ENCODE peak calls at places on chromosomes 3 and 15, in seven cellular contexts. P, F, J, L, N, E and M are unnamed samples. For H3K36me3, the result is how much of the 10 kb centered on the place peaks cover.

GRCh38 chr3:112647122-112647521 is 6.2 kb upstream of the CCDC80 start:
- DNase-seq in P (no peak), F (no peak), J (no peak), L (no peak), N (peak), E (no peak), M (no peak)

GRCh38 chr3:95442766-95443165 is 1371.6 kb upstream of the EPHA6 start:
- DNase-seq in P (no peak), F (no peak), J (no peak), L (no peak), N (no peak), E (no peak), M (no peak)

GRCh38 chr3:38141952-38142273 is 3.5 kb downstream of the MYD88 start:
- DNase-seq in P (no peak), F (no peak), J (no peak), L (peak), N (no peak), E (no peak), M (no peak)

GRCh38 chr3:4888913-4889846 is 90.1 kb upstream of the BHLHE40 start:
- DNase-seq in P (no peak), F (no peak), J (no peak), L (no peak), N (no peak), E (no peak), M (no peak)

GRCh38 chr3:30527720-30528119 is 78.7 kb upstream of the TGFBR2 start:
- DNase-seq in P (no peak), F (no peak), J (no peak), L (no peak), N (no peak), E (no peak), M (no peak)

GRCh38 chr3:122484985-122485384 is 29.8 kb downstream of the KPNA1 start:
- DNase-seq in P (no peak), F (peak), J (no peak), L (no peak), N (no peak), E (no peak), M (no peak)

GRCh38 chr3:52434491-52435115 is 10.3 kb downstream of the SEMA3G start:
- DNase-seq in P (peak), F (no peak), J (peak), L (no peak), N (no peak), E (peak), M (no peak)

GRCh38 chr3:38136272-38136806 is 588 bp downstream of the ACAA1 start:
- DNase-seq in P (no peak), F (no peak), J (no peak), L (peak), N (peak), E (peak), M (peak)

GRCh38 chr3:38618343-38618742 is 31.1 kb downstream of the SCN5A start:
- DNase-seq in P (no peak), F (no peak), J (no peak), L (no peak), N (no peak), E (peak), M (no peak)

GRCh38 chr15:92953997-92954396 is 53.9 kb downstream of the CHD2 start:
- DNase-seq in P (no peak), F (no peak), J (no peak), L (no peak), N (no peak), E (no peak), M (no peak)

DNA sequence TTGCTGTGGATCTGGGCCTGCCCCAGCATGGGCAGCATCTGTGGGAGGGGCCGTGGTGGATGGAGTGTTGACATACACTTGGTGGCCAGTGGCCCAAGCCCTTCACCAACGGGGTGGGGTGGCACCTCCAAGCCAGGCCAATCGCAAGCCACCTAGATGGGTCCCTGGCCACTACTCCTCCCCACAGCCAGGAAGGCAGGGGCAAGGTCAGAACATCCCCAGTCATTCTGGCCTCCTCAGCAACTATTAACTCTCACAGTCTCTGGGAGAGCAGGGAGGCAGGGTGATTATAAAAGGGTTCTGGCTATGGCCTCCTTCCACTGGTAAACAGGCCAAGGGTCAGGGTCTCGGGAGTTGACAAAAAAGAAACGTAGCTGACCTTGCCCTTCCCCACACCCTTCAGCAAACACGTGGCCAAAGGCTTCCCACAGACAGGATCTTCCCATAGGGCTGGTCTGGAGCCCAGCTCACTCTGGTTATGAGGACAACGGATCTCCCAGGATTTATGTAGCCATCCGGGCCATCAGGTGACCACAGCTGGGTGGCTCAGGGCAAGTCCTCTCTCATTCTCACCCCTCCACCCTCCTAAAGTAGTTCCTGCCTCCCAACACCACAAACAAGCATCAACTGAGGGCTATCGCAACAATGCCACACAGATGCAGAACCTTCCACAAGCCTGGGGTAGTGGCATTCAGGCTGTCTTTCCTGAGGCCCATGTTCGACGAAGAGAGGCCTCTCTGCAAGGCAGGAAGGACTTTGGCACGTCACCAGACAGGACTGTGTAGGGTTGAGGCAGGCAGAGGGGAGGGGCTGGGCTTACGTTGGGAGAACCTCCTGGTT is 18.9 kb downstream of the TLE3 start:
- DNase-seq in P (no peak), F (no peak), J (no peak), L (no peak), N (no peak), E (no peak), M (no peak)
- H3K36me3 ChIP-seq in P (half or more), F (under half), J (half or more), L (under half), N (under half), E (under half), M (under half)

GRCh38 chr3:178382388-178383061 is 153.7 kb upstream of the KCNMB2 start:
- DNase-seq in P (no peak), F (no peak), J (no peak), L (no peak), N (no peak), E (no peak), M (no peak)

GRCh38 chr3:178381971-178382370 is 154.3 kb upstream of the KCNMB2 start:
- DNase-seq in P (no peak), F (no peak), J (no peak), L (no peak), N (no peak), E (no peak), M (no peak)

GRCh38 chr3:178384302-178384939 is 151.8 kb upstream of the KCNMB2 start:
- DNase-seq in P (no peak), F (no peak), J (peak), L (no peak), N (no peak), E (peak), M (no peak)

GRCh38 chr3:178385280-178385952 is 150.8 kb upstream of the KCNMB2 start:
- DNase-seq in P (no peak), F (no peak), J (peak), L (no peak), N (peak), E (no peak), M (no peak)

DNA sequence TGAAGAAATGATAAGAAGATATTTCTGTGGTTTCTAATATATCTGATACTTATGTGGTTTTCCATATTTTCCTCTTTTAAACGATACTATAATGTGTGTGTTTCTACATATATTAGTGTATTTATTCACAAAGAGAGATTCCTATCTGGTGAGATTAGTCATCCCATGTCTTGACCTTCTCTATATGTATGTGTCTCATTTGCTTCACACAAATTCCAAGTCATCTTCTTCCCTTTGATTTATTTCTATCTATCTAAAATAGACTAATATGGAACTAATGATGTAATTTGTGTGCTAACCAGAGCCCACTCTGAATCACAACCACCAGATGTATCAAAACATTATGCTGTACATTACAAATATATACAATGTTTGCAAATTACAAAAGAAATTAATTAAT is 154.7 kb upstream of the KCNMB2 start:
- DNase-seq in P (no peak), F (no peak), J (no peak), L (no peak), N (no peak), E (no peak), M (no peak)
- H3K36me3 ChIP-seq in P (under half), F (under half), J (under half), L (under half), N (under half), E (under half), M (under half)

GRCh38 chr3:45673273-45673672 is 15.9 kb upstream of the SACM1L start:
- DNase-seq in P (no peak), F (no peak), J (no peak), L (no peak), N (peak), E (no peak), M (no peak)

GRCh38 chr3:45679805-45680204 is 9.4 kb upstream of the SACM1L start:
- DNase-seq in P (no peak), F (no peak), J (no peak), L (no peak), N (peak), E (no peak), M (no peak)

GRCh38 chr3:45676248-45677044 is 12.8 kb upstream of the SACM1L start:
- DNase-seq in P (no peak), F (no peak), J (no peak), L (no peak), N (no peak), E (no peak), M (no peak)

GRCh38 chr3:45677841-45678240 is 11.4 kb upstream of the SACM1L start:
- DNase-seq in P (no peak), F (no peak), J (no peak), L (no peak), N (no peak), E (no peak), M (no peak)

GRCh38 chr3:45677045-45677436 is 12.2 kb upstream of the SACM1L start:
- DNase-seq in P (no peak), F (peak), J (no peak), L (no peak), N (peak), E (no peak), M (no peak)
- H3K36me3 ChIP-seq in P (under half), F (under half), J (under half), L (under half), N (under half), E (half or more), M (under half)

DNA sequence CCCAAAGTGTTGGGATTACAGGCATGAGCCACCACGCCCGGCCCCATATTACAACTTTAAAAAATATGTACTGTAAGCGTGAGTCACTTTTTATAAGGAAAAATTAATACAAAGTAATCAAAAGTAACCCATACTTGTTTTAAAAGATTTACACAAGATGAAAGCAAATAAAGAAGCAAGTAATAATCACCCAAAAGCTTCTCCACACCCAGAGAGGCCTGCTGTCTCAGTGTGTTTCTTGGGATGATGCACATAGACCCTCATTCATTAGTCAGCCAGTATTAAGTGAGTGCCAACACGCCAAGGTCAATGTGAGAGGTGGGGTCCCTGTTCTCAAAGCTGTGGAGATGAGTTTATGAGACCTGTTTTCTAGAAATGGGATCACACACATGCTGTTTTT is 12.0 kb downstream of the RPL32 start:
- DNase-seq in P (no peak), F (no peak), J (no peak), L (no peak), N (no peak), E (no peak), M (no peak)
- H3K36me3 ChIP-seq in P (half or more), F (under half), J (half or more), L (half or more), N (under half), E (half or more), M (under half)

DNA sequence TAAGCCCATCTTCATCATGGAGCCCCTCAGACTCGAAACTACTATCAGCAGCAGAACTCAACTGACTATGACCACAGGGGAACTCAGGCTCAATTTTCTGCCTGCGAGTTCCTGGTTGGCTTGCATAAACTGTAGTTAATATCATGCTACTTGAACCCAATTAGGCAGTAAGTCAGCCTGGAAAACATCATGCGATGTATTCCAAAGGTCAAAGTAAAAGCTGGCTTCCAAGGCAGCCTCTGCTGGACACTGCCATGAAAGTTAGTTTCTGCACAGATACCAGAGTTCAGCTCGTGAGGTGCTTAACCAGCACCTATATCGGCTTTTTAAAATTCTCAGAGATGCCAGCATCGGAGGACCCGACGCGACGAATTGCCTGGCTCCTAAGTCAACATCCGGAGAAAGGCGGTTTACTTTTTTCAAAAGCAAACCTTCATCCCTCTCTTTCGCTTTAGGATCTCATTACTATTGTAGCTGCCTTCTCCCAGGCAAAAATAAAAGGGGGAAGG is 3.8 kb downstream of the ANP32A start:
- DNase-seq in P (no peak), F (no peak), J (no peak), L (no peak), N (no peak), E (no peak), M (peak)
- H3K36me3 ChIP-seq in P (under half), F (under half), J (under half), L (under half), N (under half), E (under half), M (under half)

DNA sequence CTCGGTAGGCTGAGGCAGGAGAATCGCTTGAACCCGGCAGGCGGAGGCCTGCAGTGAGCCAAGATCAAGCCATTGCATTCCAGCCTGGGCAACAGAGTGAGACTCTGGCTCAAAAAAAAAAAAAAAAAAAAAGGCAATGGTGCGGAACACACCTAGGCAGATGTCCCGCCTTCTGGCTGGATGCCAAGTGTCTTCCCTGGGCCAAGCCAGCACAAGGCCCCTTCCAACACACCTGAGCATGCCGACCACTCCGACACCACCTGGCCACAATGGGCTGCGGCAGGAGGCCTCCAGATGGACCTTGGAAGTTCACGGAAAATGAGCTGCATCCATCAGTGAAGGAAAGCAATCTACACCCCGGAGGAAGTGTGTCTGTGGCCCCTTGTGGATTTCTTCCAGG is 19.0 kb downstream of the NUP210 start:
- DNase-seq in P (no peak), F (no peak), J (no peak), L (no peak), N (no peak), E (no peak), M (no peak)
- H3K36me3 ChIP-seq in P (under half), F (under half), J (under half), L (under half), N (under half), E (under half), M (under half)

DNA sequence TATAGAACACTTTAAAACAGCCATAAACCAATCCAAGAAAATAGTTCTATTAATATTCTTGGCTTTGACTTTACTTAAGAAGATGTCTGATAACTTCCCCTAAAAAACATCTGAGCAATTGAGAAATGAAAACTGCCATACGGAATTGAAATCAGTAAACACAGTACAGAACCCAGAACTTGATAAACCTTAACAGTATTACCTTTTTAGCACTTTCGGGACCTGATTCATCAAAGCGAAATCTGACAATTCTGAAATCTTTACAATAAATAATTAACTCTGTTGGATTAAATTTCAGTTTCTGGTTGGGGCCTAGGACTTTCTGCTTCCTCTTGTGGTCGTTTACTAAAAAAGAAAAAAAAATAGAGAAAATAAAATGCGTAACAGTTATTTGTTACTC is 17.3 kb downstream of the MTMR10 start:
- DNase-seq in P (no peak), F (no peak), J (no peak), L (no peak), N (no peak), E (no peak), M (no peak)
- H3K36me3 ChIP-seq in P (under half), F (under half), J (under half), L (under half), N (under half), E (half or more), M (under half)

DNA sequence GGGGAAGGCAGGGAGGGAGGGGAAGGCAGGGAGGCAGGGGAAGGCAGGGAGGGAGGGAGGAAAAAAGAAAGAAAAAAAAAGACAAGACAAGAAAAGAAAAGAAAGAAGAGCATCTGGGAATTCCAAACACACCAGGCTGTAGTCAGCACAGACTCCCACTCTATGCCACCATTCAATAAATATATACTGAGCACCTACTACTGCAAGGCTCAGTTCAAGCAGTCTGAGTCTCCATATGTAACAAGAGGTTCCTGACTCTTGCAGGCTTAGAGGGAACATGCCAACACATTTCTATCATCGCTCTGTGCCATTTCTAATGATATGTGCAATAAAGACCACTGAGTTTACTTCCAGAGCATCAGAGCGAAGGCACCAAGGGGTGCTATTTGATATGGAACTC is 47.7 kb downstream of the ANXA2 start:
- DNase-seq in P (no peak), F (no peak), J (no peak), L (no peak), N (no peak), E (no peak), M (no peak)
- H3K36me3 ChIP-seq in P (half or more), F (under half), J (under half), L (half or more), N (under half), E (half or more), M (under half)

DNA sequence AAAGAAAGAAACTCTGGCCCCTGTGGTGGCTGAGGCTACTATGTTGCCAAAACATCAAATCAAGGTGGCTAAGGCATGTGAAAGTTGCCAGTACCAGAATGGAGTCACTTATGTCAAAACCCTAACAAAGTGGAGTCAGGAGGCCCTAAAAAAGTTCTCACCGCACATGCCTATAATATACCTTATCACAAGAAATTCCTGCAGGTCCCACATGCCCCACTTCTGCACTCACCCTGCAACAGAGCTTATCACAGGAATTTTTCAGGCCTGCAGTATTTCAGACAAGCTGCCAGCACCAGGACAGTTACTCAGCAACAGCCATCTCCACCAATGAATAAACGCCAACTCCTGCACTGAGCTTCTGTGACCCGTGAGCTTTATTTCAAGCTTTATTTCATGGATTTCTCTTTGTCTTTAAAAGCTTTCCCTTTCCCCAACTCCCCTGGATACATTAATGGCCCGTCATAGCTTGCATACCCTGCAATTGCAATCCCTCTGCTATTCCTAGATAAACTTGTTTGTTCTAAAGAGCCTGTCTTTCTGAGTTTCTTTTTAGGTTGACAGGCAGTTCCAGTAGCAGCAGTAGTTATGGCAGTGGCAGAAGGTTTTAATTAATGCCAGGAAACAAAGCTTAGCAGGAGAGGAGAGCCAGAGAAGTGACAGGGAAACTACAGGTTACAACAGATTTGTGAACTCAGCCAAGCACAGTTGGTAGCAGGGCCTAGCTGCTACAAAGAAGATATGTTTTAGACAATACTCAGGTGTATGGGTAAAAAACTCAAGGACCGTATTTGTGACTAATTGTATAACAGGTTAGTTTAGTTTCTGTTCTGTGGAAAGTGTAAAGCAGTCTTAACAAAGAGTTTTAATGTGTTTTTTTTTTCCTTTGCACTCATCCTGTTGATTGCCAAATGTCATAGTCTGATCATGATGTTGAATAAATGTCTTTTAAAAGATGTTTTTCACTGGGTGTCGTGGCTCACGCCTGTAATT is 15.9 kb upstream of the TMEM42 start:
- DNase-seq in P (no peak), F (no peak), J (no peak), L (no peak), N (no peak), E (peak), M (peak)
- H3K36me3 ChIP-seq in P (under half), F (under half), J (half or more), L (under half), N (under half), E (under half), M (under half)